ENCODE peak calls at places on chromosomes 16 and 17, in seven cellular contexts. Q is breast epithelium; G is uterus; K is HCT116; M is tibial nerve; D is upper lobe of right lung; E is CD8-positive, alpha-beta T cell. F is an unnamed sample.

GRCh38 chr16:10849736-10850477 is 27.1 kb upstream of the CIITA start:
- DNase-seq in Q (no peak), G (no peak), K (no peak), M (no peak), D (no peak), E (no peak), F (no peak)

GRCh38 chr16:9437115-9437514 is 345.7 kb downstream of the HAPSTR1 start:
- DNase-seq in Q (no peak), G (no peak), K (peak), M (no peak), D (no peak), E (no peak), F (no peak)

GRCh38 chr17:49249890-49250522 is 19.4 kb upstream of the PHOSPHO1 start:
- DNase-seq in Q (no peak), G (no peak), K (no peak), M (no peak), D (no peak), E (no peak), F (no peak)

GRCh38 chr16:1028056-1028455 is 44.5 kb upstream of the SSTR5 start:
- DNase-seq in Q (no peak), G (no peak), K (no peak), M (no peak), D (no peak), E (no peak), F (no peak)

GRCh38 chr16:87897563-87898505 is 28.5 kb upstream of the SLC7A5 start:
- DNase-seq in Q (no peak), G (no peak), K (no peak), M (no peak), D (no peak), E (peak), F (peak)

GRCh38 chr17:29197516-29198272 is 17.5 kb upstream of the MYO18A start:
- DNase-seq in Q (no peak), G (no peak), K (no peak), M (no peak), D (no peak), E (no peak), F (no peak)

GRCh38 chr17:78442648-78443128 is 64.2 kb downstream of the PGS1 start:
- DNase-seq in Q (peak), G (peak), K (no peak), M (peak), D (peak), E (no peak), F (no peak)

GRCh38 chr17:751269-752001 is 629 bp downstream of the GEMIN4 start:
- DNase-seq in Q (no peak), G (no peak), K (no peak), M (no peak), D (peak), E (peak), F (peak)

GRCh38 chr17:74851612-74852236 is 8.0 kb downstream of the GRIN2C start:
- DNase-seq in Q (no peak), G (no peak), K (no peak), M (no peak), D (no peak), E (no peak), F (no peak)

GRCh38 chr17:50692448-50693040 is 15.2 kb downstream of the ANKRD40 start:
- DNase-seq in Q (no peak), G (no peak), K (no peak), M (no peak), D (no peak), E (no peak), F (no peak)

GRCh38 chr17:36498560-36499300 is 12.2 kb downstream of the ZNHIT3 start:
- DNase-seq in Q (no peak), G (no peak), K (no peak), M (no peak), D (peak), E (no peak), F (no peak)

GRCh38 chr17:44350733-44351226 is 5.7 kb downstream of the GRN start:
- DNase-seq in Q (no peak), G (no peak), K (no peak), M (peak), D (peak), E (peak), F (peak)

GRCh38 chr17:44349553-44350070 is 4.5 kb downstream of the GRN start:
- DNase-seq in Q (no peak), G (no peak), K (no peak), M (no peak), D (no peak), E (no peak), F (peak)

GRCh38 chr17:44348234-44348987 is 3.3 kb downstream of the GRN start:
- DNase-seq in Q (no peak), G (no peak), K (no peak), M (peak), D (peak), E (no peak), F (peak)

GRCh38 chr17:44351464-44351863 is 6.4 kb downstream of the GRN start:
- DNase-seq in Q (no peak), G (no peak), K (no peak), M (no peak), D (no peak), E (no peak), F (peak)

DNA sequence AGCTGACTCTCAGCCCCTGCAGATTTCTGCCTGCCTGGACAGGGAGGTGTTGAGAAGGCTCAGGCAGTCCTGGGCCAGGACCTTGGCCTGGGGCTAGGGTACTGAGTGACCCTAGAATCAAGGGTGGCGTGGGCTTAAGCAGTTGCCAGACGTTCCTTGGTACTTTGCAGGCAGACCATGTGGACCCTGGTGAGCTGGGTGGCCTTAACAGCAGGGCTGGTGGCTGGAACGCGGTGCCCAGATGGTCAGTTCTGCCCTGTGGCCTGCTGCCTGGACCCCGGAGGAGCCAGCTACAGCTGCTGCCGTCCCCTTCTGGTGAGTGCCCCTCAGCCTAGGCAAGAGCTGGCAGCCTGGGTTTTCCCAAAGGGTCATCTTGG is 3.9 kb downstream of the GRN start:
- DNase-seq in Q (no peak), G (no peak), K (no peak), M (no peak), D (no peak), E (no peak), F (no peak)
- H3K27ac ChIP-seq in Q (no peak), G (no peak), K (no peak), M (no peak), D (no peak), E (no peak), F (no peak)

GRCh38 chr17:46045639-46046038 is 46.6 kb downstream of the STH start:
- DNase-seq in Q (no peak), G (no peak), K (no peak), M (no peak), D (no peak), E (no peak), F (no peak)
- H3K27ac ChIP-seq in Q (no peak), G (peak), K (no peak), M (peak), D (no peak), E (no peak), F (no peak)

GRCh38 chr16:65410801-65411200 is 288.9 kb upstream of the CDH11 start:
- DNase-seq in Q (no peak), G (no peak), K (no peak), M (no peak), D (no peak), E (no peak), F (no peak)

GRCh38 chr16:65418435-65418834 is 296.6 kb upstream of the CDH11 start:
- DNase-seq in Q (no peak), G (no peak), K (no peak), M (no peak), D (no peak), E (no peak), F (no peak)

GRCh38 chr16:65415460-65415859 is 293.6 kb upstream of the CDH11 start:
- DNase-seq in Q (no peak), G (no peak), K (no peak), M (no peak), D (no peak), E (no peak), F (no peak)

GRCh38 chr16:65413861-65414260 is 292.0 kb upstream of the CDH11 start:
- DNase-seq in Q (no peak), G (no peak), K (no peak), M (no peak), D (no peak), E (no peak), F (no peak)

DNA sequence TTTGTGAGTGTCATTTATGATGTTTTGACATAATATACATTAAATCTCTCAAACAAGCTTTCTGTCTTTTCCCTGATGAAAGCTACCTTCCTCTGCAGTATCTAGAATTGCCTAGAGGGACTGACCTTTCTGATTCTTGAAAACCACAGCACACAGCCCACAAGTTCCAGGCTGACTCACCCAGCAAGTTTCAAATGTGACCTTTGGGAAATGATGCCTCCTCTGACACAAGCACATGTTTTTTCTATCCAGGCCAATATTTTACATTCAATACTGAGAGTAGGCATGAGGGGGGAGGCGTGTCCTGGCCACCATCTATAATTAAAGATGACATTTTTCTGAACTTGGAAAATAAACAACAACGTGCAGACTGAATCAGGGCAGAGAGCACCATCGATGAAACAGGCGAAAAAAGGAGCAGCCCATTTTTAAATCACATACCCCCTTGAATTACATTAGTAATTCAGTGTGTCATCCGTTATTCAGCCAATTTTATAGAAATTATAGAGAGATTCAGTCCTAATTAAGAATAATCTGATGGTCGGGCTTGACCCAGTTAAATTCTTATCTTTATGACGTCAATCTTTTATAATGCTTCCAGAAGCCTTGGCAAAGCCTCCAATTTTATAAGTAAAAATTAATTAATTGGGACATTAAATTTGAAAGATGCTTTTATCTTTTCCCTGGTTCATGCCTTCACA is 292.6 kb upstream of the CDH11 start:
- DNase-seq in Q (no peak), G (no peak), K (no peak), M (no peak), D (no peak), E (no peak), F (peak)
- H3K27ac ChIP-seq in Q (no peak), G (no peak), K (no peak), M (no peak), D (no peak), E (no peak), F (peak)

GRCh38 chr17:76535788-76536510 is 1.6 kb downstream of the CYGB start:
- DNase-seq in Q (no peak), G (no peak), K (no peak), M (no peak), D (peak), E (no peak), F (peak)
- H3K27ac ChIP-seq in Q (peak), G (peak), K (no peak), M (peak), D (no peak), E (no peak), F (no peak)

DNA sequence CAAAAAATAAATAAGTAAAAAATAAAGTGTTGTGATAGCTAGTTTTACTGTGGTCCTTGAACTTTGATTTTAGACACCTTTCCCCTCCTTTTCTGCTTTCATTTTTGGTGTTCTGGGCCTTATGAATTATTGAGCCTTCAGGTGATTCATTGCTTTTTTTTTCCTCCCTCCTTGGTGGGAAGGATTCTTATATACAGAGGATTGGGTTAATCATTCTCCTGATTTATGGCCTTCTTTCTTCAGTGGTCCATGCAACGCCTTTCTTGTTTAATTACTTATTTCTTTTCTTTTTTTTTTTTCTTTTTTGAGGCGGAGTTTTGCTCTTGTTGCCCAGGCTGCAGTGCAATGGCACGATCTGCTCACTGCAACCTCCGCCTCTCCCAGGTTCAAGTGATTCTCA is 8.0 kb upstream of the MYL4 start:
- DNase-seq in Q (no peak), G (no peak), K (no peak), M (no peak), D (no peak), E (no peak), F (no peak)
- H3K27ac ChIP-seq in Q (no peak), G (no peak), K (no peak), M (no peak), D (no peak), E (no peak), F (no peak)

DNA sequence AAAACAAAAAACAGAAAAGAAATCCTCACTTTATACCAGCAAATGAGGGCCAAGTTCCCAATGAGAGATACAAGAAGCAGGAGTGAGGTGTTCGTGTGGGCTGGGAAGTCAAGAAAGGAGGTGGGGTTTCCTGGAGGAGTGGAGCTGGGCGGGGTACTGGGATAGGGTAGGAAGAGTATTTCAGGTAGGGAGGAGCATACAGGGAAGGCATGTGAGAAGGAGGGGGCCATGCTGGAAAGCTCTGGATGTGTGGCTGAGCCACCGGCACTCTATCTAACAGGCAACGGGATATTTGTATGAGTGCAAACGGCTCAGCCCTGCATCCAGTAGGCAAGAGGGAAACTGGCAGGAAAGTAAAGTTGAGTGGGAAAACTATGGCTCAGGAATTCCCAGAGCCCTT is 4.2 kb downstream of the OR3A2 start:
- DNase-seq in Q (no peak), G (no peak), K (no peak), M (no peak), D (no peak), E (no peak), F (no peak)
- H3K27ac ChIP-seq in Q (no peak), G (no peak), K (no peak), M (no peak), D (no peak), E (no peak), F (no peak)

F was measured in osteoblast.